ENCODE peak calls at places on chromosomes 13 and 19, in four cellular contexts. J is foreskin keratinocyte, Y is GM10248, U is colonic mucosa. T is an unnamed sample.

GRCh38 chr13:73913043-73913740 is 221.0 kb downstream of the KLF12 start:
- DNase-seq in Y (no peak), U (no peak), J (peak; percentile 21), T (no peak)

GRCh38 chr13:66264976-66265375 is 965.2 kb downstream of the PCDH9 start:
- DNase-seq in U (no peak), J (no peak), Y (no peak), T (no peak)

GRCh38 chr13:32278456-32278855 is 36.7 kb downstream of the ZAR1L start:
- DNase-seq in Y (peak; percentile 36), J (no peak), U (no peak), T (no peak)

GRCh38 chr13:40221460-40222201 is 444.8 kb downstream of the FOXO1 start:
- DNase-seq in J (no peak), Y (no peak), U (no peak), T (peak; percentile 24)

GRCh38 chr19:17931532-17932191 is 1.2 kb upstream of the CCDC124 start:
- DNase-seq in U (no peak), J (no peak), Y (peak; percentile 26), T (no peak)

GRCh38 chr19:29467824-29468401 is 57.9 kb upstream of the VSTM2B start:
- DNase-seq in Y (no peak), U (no peak), J (no peak), T (no peak)

GRCh38 chr13:41001695-41002094 is 17.4 kb downstream of the ELF1 start:
- DNase-seq in U (no peak), Y (no peak), J (no peak), T (no peak)

GRCh38 chr19:40530091-40530901 is 46.4 kb upstream of the SHKBP1 start:
- DNase-seq in Y (peak; percentile 45), J (no peak), U (peak; percentile 28), T (peak; percentile 38)

GRCh38 chr19:43524922-43525835 is 1.8 kb downstream of the ETHE1 start:
- DNase-seq in J (peak; percentile 60), U (peak; percentile 92), Y (peak; percentile 63), T (no peak)

GRCh38 chr13:73133536-73133935 is 74.7 kb downstream of the KLF5 start:
- DNase-seq in J (peak; percentile 22), U (peak; percentile 85), Y (no peak), T (no peak)

GRCh38 chr19:35856546-35857149 is at the start of gene KIRREL2:
- DNase-seq in Y (peak; percentile 46), J (no peak), U (no peak), T (no peak)

GRCh38 chr13:28495586-28496564 is 947 bp upstream of the FLT1 start:
- DNase-seq in Y (no peak), U (no peak), J (no peak), T (no peak)

GRCh38 chr13:59391696-59392095 is 772.0 kb downstream of the DIAPH3 start:
- DNase-seq in U (peak; percentile 67), J (peak; percentile 5), Y (peak; percentile 58), T (no peak)

GRCh38 chr13:28678809-28679208 is 19.9 kb downstream of the POMP start:
- DNase-seq in Y (no peak), J (no peak), U (no peak), T (no peak)

GRCh38 chr13:24173775-24174174 is 13.3 kb downstream of the SPATA13 start:
- DNase-seq in J (no peak), U (no peak), Y (no peak), T (no peak)

GRCh38 chr13:20175406-20175794 is 14.5 kb upstream of the GJA3 start:
- DNase-seq in U (no peak), J (no peak), Y (no peak), T (no peak)

GRCh38 chr13:50721664-50721976 is 121.9 kb downstream of the DLEU7 start:
- DNase-seq in J (no peak), Y (no peak), U (no peak), T (no peak)

GRCh38 chr19:1511989-1512338 is 855 bp downstream of the ADAMTSL5 start:
- DNase-seq in U (no peak), Y (no peak), J (no peak), T (no peak)

GRCh38 chr13:101567841-101568240 is 115.4 kb downstream of the ITGBL1 start:
- DNase-seq in Y (no peak), U (no peak), J (no peak), T (no peak)

GRCh38 chr19:10290876-10291553 is 1.3 kb downstream of the ICAM5 start:
- DNase-seq in Y (peak; percentile 65), J (no peak), U (peak; percentile 77), T (peak; percentile 43)

GRCh38 chr19:50258918-50259372 is 55.5 kb downstream of the MYH14 start:
- DNase-seq in J (no peak), Y (no peak), U (peak; percentile 34), T (no peak)

GRCh38 chr19:15320118-15320517 is 12.2 kb downstream of the BRD4 start:
- DNase-seq in Y (no peak), U (no peak), J (no peak), T (no peak)

GRCh38 chr19:41753936-41754529 is 1.3 kb upstream of the CEACAM6 start:
- DNase-seq in J (no peak), U (peak; percentile 86), Y (peak; percentile 33), T (peak; percentile 48)
- TF ChIP-seq CTCF in J (peak; percentile 70), U (peak; percentile 60), Y (peak; percentile 58), T (peak; percentile 70)

GRCh38 chr13:98449273-98449672 is 127.6 kb downstream of the STK24 start:
- DNase-seq in Y (no peak), U (no peak), J (no peak), T (no peak)

GRCh38 chr13:98446234-98446621 is 130.7 kb downstream of the STK24 start:
- DNase-seq in U (no peak), J (no peak), Y (no peak), T (no peak)

GRCh38 chr13:98448642-98448928 is 128.3 kb downstream of the STK24 start:
- DNase-seq in U (no peak), J (no peak), Y (no peak), T (no peak)

GRCh38 chr13:98447130-98447529 is 129.8 kb downstream of the STK24 start:
- DNase-seq in U (no peak), Y (no peak), J (no peak), T (no peak)

GRCh38 chr13:98447881-98448641 is 128.8 kb downstream of the STK24 start:
- DNase-seq in U (no peak), J (no peak), Y (no peak), T (no peak)
- TF ChIP-seq CTCF in U (peak; percentile 14), J (peak; percentile 66), Y (no peak), T (no peak)

GRCh38 chr19:58278156-58279041 is at the start of gene ZNF8:
- DNase-seq in U (peak; percentile 99), Y (peak; percentile 100), J (peak; percentile 97), T (peak; percentile 93)
- TF ChIP-seq CTCF in U (no peak), Y (peak; percentile 2), J (peak; percentile 33), T (no peak)

GRCh38 chr13:90237852-90238251 is 1109.6 kb upstream of the MIR17HG start:
- DNase-seq in J (no peak), U (no peak), Y (no peak), T (no peak)

GRCh38 chr13:90238433-90238832 is 1109.1 kb upstream of the MIR17HG start:
- DNase-seq in Y (no peak), J (peak; percentile 10), U (no peak), T (no peak)

GRCh38 chr13:90230311-90230710 is 1117.2 kb upstream of the MIR17HG start:
- DNase-seq in J (no peak), Y (no peak), U (no peak), T (no peak)

GRCh38 chr13:90232291-90232690 is 1115.2 kb upstream of the MIR17HG start:
- DNase-seq in Y (no peak), J (no peak), U (no peak), T (no peak)

DNA sequence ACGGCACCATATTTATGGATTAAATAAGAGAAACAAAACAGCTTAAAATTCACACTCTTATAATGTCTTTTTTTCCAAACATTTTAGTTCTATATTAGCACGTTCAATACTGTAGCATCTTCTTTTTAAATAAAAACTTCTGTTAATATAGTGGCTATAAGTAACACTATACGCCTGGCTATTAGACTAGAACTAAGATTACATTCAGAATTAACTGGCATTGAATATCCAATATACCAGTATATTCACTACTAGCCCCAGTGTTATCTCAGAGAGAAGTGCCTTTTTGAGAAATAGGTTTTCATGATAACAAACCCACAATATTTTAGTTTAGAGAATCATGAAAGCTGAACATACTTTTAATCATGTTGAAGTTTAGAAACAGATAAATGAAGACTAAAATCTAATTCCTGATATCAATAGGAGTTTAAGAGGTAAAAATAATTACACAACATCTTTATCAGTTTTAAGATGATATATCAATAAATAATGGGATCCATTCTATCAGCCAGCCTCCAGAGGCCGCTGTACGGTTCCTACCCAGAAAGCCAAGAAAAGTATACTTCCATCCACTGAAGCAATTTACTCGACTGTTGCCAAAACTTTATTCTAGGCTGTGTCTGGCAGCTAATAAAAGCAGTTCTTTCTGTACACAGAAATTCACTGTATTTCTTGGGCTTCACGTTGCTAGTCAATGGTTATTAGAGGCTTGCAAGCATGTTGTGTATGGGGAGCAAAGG is 1113.4 kb upstream of the MIR17HG start:
- DNase-seq in J (no peak), Y (no peak), U (no peak), T (no peak)
- TF ChIP-seq CTCF in J (peak; percentile 15), Y (no peak), U (no peak), T (no peak)

DNA sequence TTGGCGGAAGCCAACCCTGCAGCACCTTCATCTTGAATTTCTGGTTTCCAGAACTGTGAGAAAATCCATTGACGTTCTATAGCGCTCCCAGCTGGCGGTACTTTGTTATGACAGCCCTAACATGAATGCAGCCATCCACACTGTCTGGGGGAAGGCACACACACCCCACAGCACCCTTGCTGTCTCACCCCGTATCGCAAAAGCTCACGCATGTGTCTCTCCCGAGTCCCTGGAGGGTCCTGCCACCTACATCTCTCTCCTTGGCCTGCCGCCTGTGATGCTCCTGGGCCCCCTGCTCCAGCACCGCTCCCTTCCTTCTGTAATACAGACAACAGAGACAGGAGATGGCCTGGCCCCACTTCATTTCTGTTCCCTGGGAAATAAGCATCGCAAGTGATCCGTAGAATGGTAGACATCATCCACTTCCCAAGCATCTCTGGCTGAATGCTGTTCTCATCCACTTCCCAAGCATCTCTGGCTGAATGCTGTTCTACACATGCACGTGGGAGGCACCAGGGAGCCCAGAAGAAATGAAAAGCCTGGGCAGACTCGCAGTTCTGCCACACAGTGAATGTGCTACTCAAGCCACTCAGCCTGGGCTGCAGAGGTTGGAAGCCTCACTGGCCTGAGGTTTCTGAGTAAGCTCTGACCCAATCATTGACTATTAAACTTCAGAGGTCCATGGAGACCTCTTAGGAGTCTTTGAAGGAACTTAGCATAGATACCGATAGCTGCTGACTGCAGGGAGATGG is 29.6 kb downstream of the EPN1 start:
- DNase-seq in J (no peak), Y (peak; percentile 15), U (no peak), T (no peak)
- TF ChIP-seq CTCF in J (no peak), Y (no peak), U (no peak), T (no peak)

GRCh38 chr19:32358311-32358710 is 12.9 kb downstream of the ZNF507 start:
- DNase-seq in J (no peak), U (no peak), Y (no peak), T (no peak)

GRCh38 chr19:32354345-32354744 is 8.9 kb downstream of the ZNF507 start:
- DNase-seq in J (no peak), Y (no peak), U (no peak), T (no peak)

GRCh38 chr19:32355309-32355708 is 9.9 kb downstream of the ZNF507 start:
- DNase-seq in J (no peak), Y (no peak), U (no peak), T (no peak)

GRCh38 chr19:32359581-32359980 is 14.2 kb downstream of the ZNF507 start:
- DNase-seq in J (no peak), Y (no peak), U (no peak), T (no peak)

GRCh38 chr19:32357720-32358119 is 12.3 kb downstream of the ZNF507 start:
- DNase-seq in J (no peak), U (no peak), Y (no peak), T (no peak)
- TF ChIP-seq CTCF in J (peak; percentile 55), U (no peak), Y (peak; percentile 10), T (no peak)